ENCODE peak calls at places on chromosome 18, in seven cellular contexts. O, U, J, Y, Z, L and Q are unnamed samples. For H3K4me1, the result is how much of the 10 kb centered on the place peaks cover.

GRCh38 chr18:61502472-61502871 is 169.2 kb downstream of the CDH20 start:
- DNase-seq in O (peak), U (peak), J (peak), Y (peak), Z (peak), L (peak), Q (peak)

GRCh38 chr18:60895181-60895580 is 438.0 kb upstream of the CDH20 start:
- DNase-seq in O (peak), U (no peak), J (peak), Y (no peak), Z (no peak), L (no peak), Q (no peak)

GRCh38 chr18:59458575-59458974 is 99.5 kb upstream of the LMAN1 start:
- DNase-seq in O (no peak), U (no peak), J (no peak), Y (no peak), Z (no peak), L (no peak), Q (no peak)

GRCh38 chr18:9642799-9643445 is 28.6 kb upstream of the PPP4R1 start:
- DNase-seq in O (peak), U (no peak), J (peak), Y (no peak), Z (no peak), L (no peak), Q (peak)

GRCh38 chr18:64017870-64018269 is 48.0 kb downstream of the SERPINB8 start:
- DNase-seq in O (peak), U (no peak), J (no peak), Y (no peak), Z (no peak), L (peak), Q (peak)

GRCh38 chr18:67514901-67515540 is 1.5 kb downstream of the DSEL start:
- DNase-seq in O (peak), U (no peak), J (peak), Y (no peak), Z (no peak), L (no peak), Q (peak)

GRCh38 chr18:8701546-8702118 is 3.7 kb upstream of the MTCL1 start:
- DNase-seq in O (peak), U (no peak), J (peak), Y (no peak), Z (no peak), L (no peak), Q (peak)

GRCh38 chr18:5538541-5538940 is 5.3 kb downstream of the EPB41L3 start:
- DNase-seq in O (no peak), U (no peak), J (no peak), Y (no peak), Z (no peak), L (peak), Q (no peak)

GRCh38 chr18:79339094-79339908 is 56.4 kb upstream of the NFATC1 start:
- DNase-seq in O (no peak), U (no peak), J (no peak), Y (no peak), Z (no peak), L (no peak), Q (no peak)

GRCh38 chr18:12257996-12258718 is 4.0 kb downstream of the CIDEA start:
- DNase-seq in O (no peak), U (no peak), J (no peak), Y (no peak), Z (no peak), L (no peak), Q (no peak)

GRCh38 chr18:75172299-75173124 is 36.4 kb downstream of the PTGR3 start:
- DNase-seq in O (no peak), U (no peak), J (no peak), Y (no peak), Z (no peak), L (no peak), Q (no peak)

GRCh38 chr18:57441395-57441794 is 6.2 kb downstream of the ONECUT2 start:
- DNase-seq in O (no peak), U (peak), J (peak), Y (no peak), Z (peak), L (peak), Q (peak)

GRCh38 chr18:35861367-35862114 is 110.9 kb upstream of the RMP24 start:
- DNase-seq in O (no peak), U (no peak), J (peak), Y (no peak), Z (peak), L (no peak), Q (no peak)

GRCh38 chr18:805008-805754 is 6.9 kb downstream of the YES1 start:
- DNase-seq in O (no peak), U (no peak), J (no peak), Y (no peak), Z (no peak), L (no peak), Q (no peak)

GRCh38 chr18:5294113-5294617 is 1.4 kb downstream of the ZBTB14 start:
- DNase-seq in O (no peak), U (no peak), J (peak), Y (no peak), Z (no peak), L (no peak), Q (peak)

GRCh38 chr18:32801236-32801635 is 28.4 kb upstream of the KLHL14 start:
- DNase-seq in O (no peak), U (no peak), J (no peak), Y (no peak), Z (no peak), L (peak), Q (no peak)

GRCh38 chr18:706438-706837 is 6.0 kb downstream of the ENOSF1 start:
- DNase-seq in O (no peak), U (no peak), J (no peak), Y (no peak), Z (peak), L (no peak), Q (no peak)

GRCh38 chr18:50247562-50247961 is 18.7 kb downstream of the CFAP53 start:
- DNase-seq in O (no peak), U (no peak), J (no peak), Y (no peak), Z (no peak), L (no peak), Q (no peak)

GRCh38 chr18:62839874-62840713 is 124.8 kb downstream of the PHLPP1 start:
- DNase-seq in O (peak), U (no peak), J (peak), Y (no peak), Z (no peak), L (no peak), Q (peak)
- H3K27ac ChIP-seq in O (peak), U (peak), J (no peak), Y (no peak), Z (no peak), L (no peak), Q (peak)

GRCh38 chr18:13446581-13447470 is 228.3 kb downstream of the LDLRAD4 start:
- DNase-seq in O (no peak), U (peak), J (no peak), Y (no peak), Z (no peak), L (peak), Q (peak)
- H3K9ac ChIP-seq in O (no peak), U (no peak), J (no peak), Y (no peak), Z (no peak), L (no peak), Q (peak)

GRCh38 chr18:31508781-31509180 is 10.8 kb downstream of the DSG2 start:
- DNase-seq in O (peak), U (no peak), J (peak), Y (no peak), Z (no peak), L (no peak), Q (no peak)
- H3K4me1 ChIP-seq in O (under half), U (under half), J (under half), Y (under half), Z (under half), L (under half), Q (under half)

DNA sequence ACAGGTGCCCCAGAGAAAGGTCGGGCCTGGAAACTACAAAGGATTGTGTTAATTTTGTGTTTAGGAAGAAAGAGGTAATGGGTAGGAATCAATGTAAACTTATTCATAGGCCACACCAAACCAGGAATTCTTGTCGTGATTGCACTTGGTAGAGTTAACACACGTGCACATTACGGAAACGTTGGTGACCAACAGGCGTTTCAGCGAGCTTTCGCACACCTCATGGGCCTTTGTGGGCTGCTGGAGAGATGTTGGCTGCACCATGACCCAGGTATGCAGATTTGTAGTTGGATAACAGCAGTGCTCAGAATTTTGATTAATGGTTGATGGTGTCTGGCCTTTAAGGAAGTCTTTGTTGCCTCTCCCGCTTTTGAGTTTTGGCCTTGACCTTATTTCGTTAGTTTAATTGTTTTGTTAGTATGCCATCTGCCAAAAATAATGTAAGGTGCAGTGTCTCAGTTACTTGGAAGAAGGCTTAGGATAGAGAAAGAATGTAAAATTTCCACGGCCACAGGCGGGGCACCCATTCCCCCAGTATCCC is 1.8 kb downstream of the ZNF236 start:
- DNase-seq in O (no peak), U (no peak), J (peak), Y (no peak), Z (peak), L (no peak), Q (no peak)
- H3K27ac ChIP-seq in O (no peak), U (no peak), J (no peak), Y (peak), Z (no peak), L (no peak), Q (no peak)